ENCODE peak calls at places on chromosomes 1 and 21, in nine cellular contexts. One of them, this sample, is unnamed.

GRCh38 chr1:235351441-235351840 is 15.8 kb upstream of the TBCE start:
- DNase-seq in mucosa of descending colon: no peak
- DNase-seq in Peyer's patch: no peak
- DNase-seq in vagina: no peak
- DNase-seq in heart right ventricle: no peak
- DNase-seq in heart left ventricle: no peak
- DNase-seq in GM12878: no peak
- DNase-seq in lower leg skin: no peak
- DNase-seq in H1: no peak
- DNase-seq in this sample: no peak

GRCh38 chr1:116690809-116691323 is 23.3 kb upstream of the IGSF3 start:
- DNase-seq in GM12878: no peak
- DNase-seq in heart left ventricle: no peak
- DNase-seq in lower leg skin: no peak
- DNase-seq in vagina: no peak
- DNase-seq in heart right ventricle: no peak
- DNase-seq in Peyer's patch: no peak
- DNase-seq in mucosa of descending colon: no peak
- DNase-seq in H1: no peak
- DNase-seq in this sample: no peak

GRCh38 chr1:101653482-101653946 is 343.2 kb downstream of the OLFM3 start:
- DNase-seq in GM12878: no peak
- DNase-seq in H1: peak
- DNase-seq in mucosa of descending colon: no peak
- DNase-seq in lower leg skin: no peak
- DNase-seq in vagina: no peak
- DNase-seq in heart right ventricle: no peak
- DNase-seq in heart left ventricle: no peak
- DNase-seq in Peyer's patch: no peak
- DNase-seq in this sample: peak

GRCh38 chr1:221865808-221866207 is 123.9 kb upstream of the DUSP10 start:
- DNase-seq in H1: no peak
- DNase-seq in heart right ventricle: peak
- DNase-seq in lower leg skin: no peak
- DNase-seq in GM12878: no peak
- DNase-seq in vagina: no peak
- DNase-seq in mucosa of descending colon: no peak
- DNase-seq in heart left ventricle: peak
- DNase-seq in Peyer's patch: no peak
- DNase-seq in this sample: no peak

GRCh38 chr1:156291226-156292061 is 4.0 kb downstream of the GLMP start:
- DNase-seq in vagina: no peak
- DNase-seq in heart left ventricle: peak
- DNase-seq in H1: peak
- DNase-seq in Peyer's patch: peak
- DNase-seq in heart right ventricle: peak
- DNase-seq in lower leg skin: peak
- DNase-seq in GM12878: no peak
- DNase-seq in mucosa of descending colon: peak
- DNase-seq in this sample: no peak

GRCh38 chr1:171081220-171081993 is 9.3 kb upstream of the FMO3 start:
- DNase-seq in lower leg skin: no peak
- DNase-seq in Peyer's patch: no peak
- DNase-seq in heart left ventricle: no peak
- DNase-seq in heart right ventricle: no peak
- DNase-seq in vagina: no peak
- DNase-seq in GM12878: no peak
- DNase-seq in H1: no peak
- DNase-seq in mucosa of descending colon: no peak
- DNase-seq in this sample: peak

GRCh38 chr1:59061876-59062275 is 235.0 kb upstream of the FGGY start:
- DNase-seq in heart right ventricle: peak
- DNase-seq in heart left ventricle: peak
- DNase-seq in Peyer's patch: peak
- DNase-seq in mucosa of descending colon: no peak
- DNase-seq in H1: no peak
- DNase-seq in GM12878: no peak
- DNase-seq in vagina: peak
- DNase-seq in lower leg skin: peak
- DNase-seq in this sample: no peak

GRCh38 chr1:115172270-115172669 is 83.0 kb upstream of the TSPAN2 start:
- DNase-seq in heart right ventricle: no peak
- DNase-seq in heart left ventricle: no peak
- DNase-seq in H1: no peak
- DNase-seq in vagina: no peak
- DNase-seq in Peyer's patch: no peak
- DNase-seq in mucosa of descending colon: no peak
- DNase-seq in lower leg skin: no peak
- DNase-seq in GM12878: no peak
- DNase-seq in this sample: no peak

GRCh38 chr1:235632538-235633219 is 16.9 kb downstream of the GNG4 start:
- DNase-seq in GM12878: peak
- DNase-seq in vagina: no peak
- DNase-seq in lower leg skin: no peak
- DNase-seq in heart left ventricle: no peak
- DNase-seq in H1: no peak
- DNase-seq in Peyer's patch: peak
- DNase-seq in heart right ventricle: no peak
- DNase-seq in mucosa of descending colon: no peak
- DNase-seq in this sample: no peak

GRCh38 chr1:61616830-61617229 is 108.1 kb downstream of the TM2D1 start:
- DNase-seq in lower leg skin: no peak
- DNase-seq in GM12878: no peak
- DNase-seq in Peyer's patch: no peak
- DNase-seq in H1: no peak
- DNase-seq in mucosa of descending colon: no peak
- DNase-seq in vagina: no peak
- DNase-seq in heart right ventricle: no peak
- DNase-seq in heart left ventricle: no peak
- DNase-seq in this sample: no peak

GRCh38 chr21:40616377-40616704 is 230.6 kb downstream of the DSCAM start:
- DNase-seq in mucosa of descending colon: no peak
- DNase-seq in heart left ventricle: no peak
- DNase-seq in heart right ventricle: no peak
- DNase-seq in Peyer's patch: no peak
- DNase-seq in vagina: no peak
- DNase-seq in lower leg skin: no peak
- DNase-seq in H1: no peak
- DNase-seq in GM12878: no peak
- DNase-seq in this sample: no peak
- H3K4me3 ChIP-seq in mucosa of descending colon: no peak
- H3K4me3 ChIP-seq in heart left ventricle: no peak
- H3K4me3 ChIP-seq in heart right ventricle: no peak
- H3K4me3 ChIP-seq in Peyer's patch: no peak
- H3K4me3 ChIP-seq in vagina: no peak
- H3K4me3 ChIP-seq in lower leg skin: no peak
- H3K4me3 ChIP-seq in H1: no peak
- H3K4me3 ChIP-seq in GM12878: no peak
- H3K4me3 ChIP-seq in this sample: no peak

DNA sequence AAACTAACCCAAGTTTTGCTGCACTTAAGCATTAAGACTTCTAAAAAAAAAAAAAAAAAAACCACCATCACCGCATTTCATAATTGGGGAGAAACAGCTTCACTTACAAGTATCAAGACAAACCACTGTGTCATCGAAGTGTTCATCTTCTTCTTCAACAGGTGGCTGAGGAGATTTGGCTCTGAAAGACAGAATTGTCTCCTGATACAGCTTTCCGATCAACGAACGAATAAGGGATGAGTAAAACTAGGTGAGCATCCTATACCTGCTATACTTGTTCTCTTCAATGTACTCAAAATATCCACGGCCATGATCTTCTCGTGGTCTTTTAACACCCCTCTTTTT is 2.0 kb downstream of the HNRNPU start:
- DNase-seq in Peyer's patch: no peak
- DNase-seq in heart right ventricle: no peak
- DNase-seq in vagina: no peak
- DNase-seq in heart left ventricle: no peak
- DNase-seq in mucosa of descending colon: no peak
- DNase-seq in lower leg skin: no peak
- DNase-seq in GM12878: no peak
- DNase-seq in H1: no peak
- DNase-seq in this sample: no peak
- TF ChIP-seq CTCF in Peyer's patch: no peak
- TF ChIP-seq CTCF in heart right ventricle: no peak
- TF ChIP-seq CTCF in vagina: no peak
- TF ChIP-seq CTCF in heart left ventricle: no peak
- TF ChIP-seq CTCF in mucosa of descending colon: no peak
- TF ChIP-seq CTCF in lower leg skin: no peak
- TF ChIP-seq CTCF in GM12878: no peak
- TF ChIP-seq CTCF in H1: no peak
- TF ChIP-seq CTCF in this sample: no peak

DNA sequence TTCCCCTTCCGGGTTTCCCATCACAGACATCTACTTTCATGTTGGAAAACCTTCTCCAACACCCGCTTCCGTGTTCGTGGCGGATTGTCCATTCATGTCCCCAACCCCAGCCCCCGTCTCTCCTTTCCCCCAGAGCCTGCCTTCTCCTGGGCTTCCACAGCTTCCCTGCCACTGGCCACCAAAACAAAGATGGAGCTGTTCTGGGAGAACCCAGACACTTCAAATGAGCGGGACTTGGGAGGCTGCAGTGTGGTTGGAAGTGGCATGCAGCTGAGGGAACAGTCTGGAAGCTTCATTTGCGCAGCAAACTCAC is 2.8 kb downstream of the EFHD2 start:
- DNase-seq in heart left ventricle: no peak
- DNase-seq in Peyer's patch: no peak
- DNase-seq in mucosa of descending colon: no peak
- DNase-seq in vagina: no peak
- DNase-seq in heart right ventricle: no peak
- DNase-seq in GM12878: no peak
- DNase-seq in lower leg skin: no peak
- DNase-seq in H1: no peak
- DNase-seq in this sample: no peak
- H3K4me3 ChIP-seq in heart left ventricle: no peak
- H3K4me3 ChIP-seq in Peyer's patch: no peak
- H3K4me3 ChIP-seq in mucosa of descending colon: no peak
- H3K4me3 ChIP-seq in vagina: no peak
- H3K4me3 ChIP-seq in heart right ventricle: no peak
- H3K4me3 ChIP-seq in GM12878: peak
- H3K4me3 ChIP-seq in lower leg skin: no peak
- H3K4me3 ChIP-seq in H1: no peak
- H3K4me3 ChIP-seq in this sample: no peak

GRCh38 chr1:31182352-31182751 is 57.3 kb downstream of the NKAIN1 start:
- DNase-seq in Peyer's patch: peak
- DNase-seq in mucosa of descending colon: peak
- DNase-seq in GM12878: no peak
- DNase-seq in heart left ventricle: peak
- DNase-seq in lower leg skin: peak
- DNase-seq in vagina: no peak
- DNase-seq in H1: peak
- DNase-seq in heart right ventricle: peak
- DNase-seq in this sample: peak
- TF ChIP-seq CTCF in Peyer's patch: peak
- TF ChIP-seq CTCF in mucosa of descending colon: no peak
- TF ChIP-seq CTCF in GM12878: peak
- TF ChIP-seq CTCF in heart left ventricle: peak
- TF ChIP-seq CTCF in lower leg skin: no peak
- TF ChIP-seq CTCF in vagina: no peak
- TF ChIP-seq CTCF in H1: no peak
- TF ChIP-seq CTCF in heart right ventricle: peak
- TF ChIP-seq CTCF in this sample: peak

DNA sequence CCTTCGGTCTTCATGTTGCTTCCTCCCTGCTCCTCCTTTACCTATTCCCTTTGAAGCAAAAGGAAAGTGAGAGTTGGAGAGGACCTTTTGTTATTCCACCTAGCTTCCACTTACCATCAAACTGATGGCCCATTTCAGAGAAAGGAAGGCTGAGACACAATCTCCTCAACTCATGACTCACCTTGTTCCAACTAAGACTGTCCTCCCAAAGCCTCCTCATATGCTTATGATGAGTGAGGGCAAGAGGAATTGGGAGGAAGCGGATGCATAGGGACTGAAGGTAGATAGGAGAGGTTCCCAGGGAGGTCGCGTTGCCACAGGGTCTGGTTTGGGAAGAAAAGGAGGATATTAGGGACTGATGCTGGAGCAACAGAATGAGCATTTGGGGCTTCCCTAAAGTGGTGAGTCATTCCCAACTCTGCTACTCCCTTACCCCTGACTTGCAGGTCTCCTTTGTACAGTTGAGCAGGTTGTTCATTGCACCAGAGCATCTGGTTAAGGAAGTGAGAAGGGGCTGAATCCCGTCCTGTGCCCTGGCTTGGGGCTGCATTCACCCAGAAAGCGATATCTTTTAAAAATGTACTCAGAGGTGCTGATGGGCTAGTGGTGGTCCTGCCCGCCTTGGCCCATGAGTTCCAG is 35.0 kb downstream of the LGR6 start:
- DNase-seq in lower leg skin: no peak
- DNase-seq in GM12878: no peak
- DNase-seq in vagina: no peak
- DNase-seq in mucosa of descending colon: no peak
- DNase-seq in heart left ventricle: no peak
- DNase-seq in H1: no peak
- DNase-seq in heart right ventricle: no peak
- DNase-seq in Peyer's patch: no peak
- DNase-seq in this sample: no peak
- H3K4me3 ChIP-seq in lower leg skin: no peak
- H3K4me3 ChIP-seq in GM12878: peak
- H3K4me3 ChIP-seq in vagina: no peak
- H3K4me3 ChIP-seq in mucosa of descending colon: no peak
- H3K4me3 ChIP-seq in heart left ventricle: no peak
- H3K4me3 ChIP-seq in H1: no peak
- H3K4me3 ChIP-seq in heart right ventricle: no peak
- H3K4me3 ChIP-seq in Peyer's patch: no peak
- H3K4me3 ChIP-seq in this sample: no peak

DNA sequence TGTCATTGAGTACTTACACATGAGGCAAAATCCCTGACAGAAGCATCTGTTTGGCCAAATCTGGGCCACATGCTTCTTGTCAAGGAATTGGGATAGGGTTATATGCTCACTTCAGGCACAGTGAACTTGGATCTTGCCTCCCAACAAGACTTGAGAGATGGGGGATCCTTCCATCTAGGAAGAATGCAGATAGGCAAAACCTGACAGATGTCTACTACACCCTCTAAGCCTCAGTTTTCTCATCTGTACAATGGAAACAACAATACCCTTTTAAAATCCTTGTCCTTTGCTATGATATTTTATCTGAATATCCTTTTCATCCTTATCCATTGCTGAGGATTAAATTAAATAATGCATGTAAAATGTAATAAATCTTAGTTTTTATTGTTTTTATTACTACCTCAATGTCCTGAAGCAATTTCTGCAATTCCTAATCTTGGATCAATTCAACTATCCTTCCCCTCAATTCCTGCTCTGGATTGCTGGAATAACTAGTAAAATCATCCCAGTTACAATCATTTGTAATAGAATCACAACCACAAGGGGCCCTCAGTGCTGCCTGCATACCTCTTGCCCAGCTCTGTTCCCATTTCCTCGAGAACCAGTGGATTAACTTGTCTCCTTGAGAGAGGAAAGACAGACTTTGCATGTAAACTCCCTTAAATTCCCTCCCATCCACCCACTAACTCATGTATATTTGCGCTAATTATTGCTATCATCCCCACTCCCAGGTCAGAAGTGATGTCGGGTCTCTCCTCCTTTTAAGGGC is 8.1 kb upstream of the XPR1 start:
- DNase-seq in heart left ventricle: no peak
- DNase-seq in GM12878: no peak
- DNase-seq in vagina: no peak
- DNase-seq in mucosa of descending colon: no peak
- DNase-seq in Peyer's patch: no peak
- DNase-seq in H1: no peak
- DNase-seq in heart right ventricle: no peak
- DNase-seq in lower leg skin: no peak
- DNase-seq in this sample: no peak
- TF ChIP-seq CTCF in heart left ventricle: peak
- TF ChIP-seq CTCF in GM12878: no peak
- TF ChIP-seq CTCF in vagina: no peak
- TF ChIP-seq CTCF in mucosa of descending colon: no peak
- TF ChIP-seq CTCF in Peyer's patch: peak
- TF ChIP-seq CTCF in H1: peak
- TF ChIP-seq CTCF in heart right ventricle: peak
- TF ChIP-seq CTCF in lower leg skin: no peak
- TF ChIP-seq CTCF in this sample: peak

GRCh38 chr1:23444596-23445390 is 20.2 kb upstream of the TCEA3 start:
- DNase-seq in heart right ventricle: no peak
- DNase-seq in H1: no peak
- DNase-seq in lower leg skin: no peak
- DNase-seq in vagina: no peak
- DNase-seq in GM12878: no peak
- DNase-seq in mucosa of descending colon: no peak
- DNase-seq in heart left ventricle: no peak
- DNase-seq in Peyer's patch: no peak
- DNase-seq in this sample: no peak
- H3K4me3 ChIP-seq in heart right ventricle: no peak
- H3K4me3 ChIP-seq in H1: no peak
- H3K4me3 ChIP-seq in lower leg skin: no peak
- H3K4me3 ChIP-seq in vagina: peak
- H3K4me3 ChIP-seq in GM12878: no peak
- H3K4me3 ChIP-seq in mucosa of descending colon: no peak
- H3K4me3 ChIP-seq in heart left ventricle: no peak
- H3K4me3 ChIP-seq in Peyer's patch: no peak
- H3K4me3 ChIP-seq in this sample: no peak

This sample was measured in LNCaP clone FGC.